ENCODE peak calls at places on chromosomes 5 and 9, in seven cellular contexts. Z, R, G, L, D, Y and I are unnamed samples.

GRCh38 chr9:136345281-136346156 is 18.0 kb downstream of the DNLZ start:
- DNase-seq in G (peak; percentile 79), Z (no peak), L (no peak), R (no peak), Y (no peak), D (peak; percentile 75), I (no peak)

GRCh38 chr5:50962934-50963646 is 296.7 kb downstream of the PARP8 start:
- DNase-seq in Z (peak; percentile 17), Y (peak; percentile 55), L (peak; percentile 28), G (peak; percentile 79), R (peak; percentile 31), D (peak; percentile 71), I (peak; percentile 16)

GRCh38 chr9:137028281-137029057 is 432 bp upstream of the ABCA2 start:
- DNase-seq in R (peak; percentile 60), D (peak; percentile 68), L (peak; percentile 44), Z (peak; percentile 49), G (peak; percentile 88), Y (peak; percentile 72), I (peak; percentile 78)

GRCh38 chr9:118665226-118665919 is 703.9 kb downstream of the BRINP1 start:
- DNase-seq in G (no peak), L (no peak), Y (no peak), D (no peak), R (no peak), Z (no peak), I (no peak)

GRCh38 chr5:1807479-1808185 is 6.4 kb downstream of the NDUFS6 start:
- DNase-seq in G (no peak), Y (no peak), R (no peak), Z (no peak), D (no peak), L (no peak), I (no peak)

GRCh38 chr9:121947683-121948300 is 145.3 kb downstream of the TTLL11 start:
- DNase-seq in Y (no peak), L (no peak), R (no peak), D (no peak), G (no peak), Z (no peak), I (no peak)

GRCh38 chr9:73093740-73094379 is 57.8 kb upstream of the ANXA1 start:
- DNase-seq in D (no peak), G (no peak), Z (no peak), R (no peak), Y (no peak), L (no peak), I (no peak)

GRCh38 chr9:5043381-5043780 is 58.3 kb downstream of the JAK2 start:
- DNase-seq in Z (no peak), D (no peak), Y (no peak), R (no peak), G (no peak), L (no peak), I (no peak)

GRCh38 chr9:71361357-71361756 is 239.9 kb upstream of the TRPM3 start:
- DNase-seq in R (no peak), Z (no peak), L (no peak), D (no peak), Y (no peak), G (no peak), I (no peak)

GRCh38 chr9:98317134-98317857 is 61.8 kb upstream of the TBC1D2 start:
- DNase-seq in G (no peak), R (no peak), L (no peak), Z (no peak), Y (no peak), D (no peak), I (no peak)

GRCh38 chr9:68777070-68777763 is 72.2 kb downstream of the PIP5K1B start:
- DNase-seq in Z (no peak), Y (no peak), R (no peak), D (no peak), G (no peak), L (no peak), I (no peak)

GRCh38 chr5:32506809-32507208 is 62.3 kb upstream of the ZFR start:
- DNase-seq in Z (no peak), R (no peak), Y (no peak), D (no peak), L (no peak), G (no peak), I (no peak)

GRCh38 chr5:167765341-167765740 is 526.1 kb upstream of the WWC1 start:
- DNase-seq in L (no peak), D (no peak), Z (no peak), Y (no peak), R (no peak), G (no peak), I (no peak)

GRCh38 chr5:156479864-156480263 is 152.9 kb downstream of the SGCD start:
- DNase-seq in R (no peak), D (no peak), Y (no peak), Z (no peak), G (no peak), L (no peak), I (no peak)

GRCh38 chr9:120358877-120359276 is 221.1 kb downstream of the CDK5RAP2 start:
- DNase-seq in L (no peak), G (no peak), Y (no peak), D (no peak), R (no peak), Z (no peak), I (no peak)

GRCh38 chr9:112112941-112113399 is 62.1 kb downstream of the SUSD1 start:
- DNase-seq in R (peak; percentile 3), D (no peak), L (no peak), G (no peak), Y (no peak), Z (no peak), I (peak; percentile 7)

GRCh38 chr9:136537896-136538598 is 7.8 kb downstream of the NOTCH1 start:
- DNase-seq in D (no peak), R (no peak), Z (no peak), Y (no peak), G (no peak), L (no peak), I (no peak)

GRCh38 chr9:13718539-13718938 is 439.0 kb upstream of the MPDZ start:
- DNase-seq in G (no peak), L (no peak), Z (no peak), D (no peak), R (no peak), Y (no peak), I (no peak)

GRCh38 chr5:135484563-135485157 is 32.5 kb upstream of the TIFAB start:
- DNase-seq in G (no peak), L (no peak), Y (no peak), R (no peak), D (no peak), Z (no peak), I (no peak)

GRCh38 chr9:106860731-106861584 is 2.0 kb upstream of the ZNF462 start:
- DNase-seq in L (no peak), D (peak; percentile 49), Y (no peak), R (no peak), G (peak; percentile 40), Z (no peak), I (no peak)

GRCh38 chr5:157602505-157602904 is 26.9 kb upstream of the ADAM19 start:
- DNase-seq in L (no peak), Y (no peak), D (no peak), Z (no peak), G (no peak), R (peak; percentile 27), I (no peak)

GRCh38 chr5:111563041-111563822 is 50.9 kb upstream of the STARD4 start:
- DNase-seq in L (no peak), Z (no peak), R (no peak), D (no peak), Y (no peak), G (no peak), I (no peak)